ENCODE peak calls at places on chromosome 9, in five cellular contexts. P is cardiac fibroblast, N is fibroblast of mammary gland, D is astrocyte of the spinal cord, X is activated B cell treated with CpG ODN at 0.5 μM for 24 hours. E is an unnamed sample.

GRCh38 chr9:128921881-128922763 is 1.3 kb downstream of the PHYHD1 start:
- DNase-seq in P (peak; percentile 53), N (peak; percentile 54), D (peak; percentile 34), X (no peak), E (peak; percentile 69)

GRCh38 chr9:136762915-136763648 is 1.2 kb downstream of the LCN15 start:
- DNase-seq in P (no peak), N (peak; percentile 17), D (no peak), X (no peak), E (no peak)

GRCh38 chr9:114110180-114110579 is 11.1 kb upstream of the KIF12 start:
- DNase-seq in P (peak; percentile 48), N (peak; percentile 88), D (peak; percentile 14), X (no peak), E (no peak)

GRCh38 chr9:16921855-16922254 is 51.4 kb upstream of the BNC2 start:
- DNase-seq in P (peak; percentile 28), N (peak; percentile 53), D (peak; percentile 47), X (no peak), E (no peak)

GRCh38 chr9:109993250-109993978 is 213.4 kb downstream of the PALM2AKAP2 start:
- DNase-seq in P (no peak), N (no peak), D (no peak), X (no peak), E (no peak)

GRCh38 chr9:133998915-133999580 is 6.9 kb upstream of the VAV2 start:
- DNase-seq in P (peak; percentile 36), N (no peak), D (no peak), X (no peak), E (no peak)

GRCh38 chr9:78654324-78654723 is 357.4 kb downstream of the PSAT1 start:
- DNase-seq in P (no peak), N (no peak), D (no peak), X (no peak), E (no peak)

GRCh38 chr9:136880651-136881050 is 5.7 kb upstream of the TRAF2 start:
- DNase-seq in P (no peak), N (no peak), D (no peak), X (no peak), E (no peak)

GRCh38 chr9:92328225-92328624 is 2.5 kb downstream of the CENPP start:
- DNase-seq in P (peak; percentile 81), N (peak; percentile 80), D (peak; percentile 68), X (no peak), E (no peak)

GRCh38 chr9:135644631-135645218 is 5.4 kb upstream of the GLT6D1 start:
- DNase-seq in P (no peak), N (no peak), D (no peak), X (no peak), E (no peak)

GRCh38 chr9:79581794-79582193 is 10.0 kb downstream of the TLE4 start:
- DNase-seq in P (peak; percentile 84), N (peak; percentile 85), D (peak; percentile 84), X (no peak), E (peak; percentile 39)

GRCh38 chr9:100401042-100401441 is 25.9 kb upstream of the MSANTD3 start:
- DNase-seq in P (no peak), N (no peak), D (no peak), X (no peak), E (no peak)

GRCh38 chr9:91179237-91180138 is 182.2 kb downstream of the AUH start:
- DNase-seq in P (peak; percentile 68), N (peak; percentile 98), D (peak; percentile 54), X (no peak), E (no peak)

DNA sequence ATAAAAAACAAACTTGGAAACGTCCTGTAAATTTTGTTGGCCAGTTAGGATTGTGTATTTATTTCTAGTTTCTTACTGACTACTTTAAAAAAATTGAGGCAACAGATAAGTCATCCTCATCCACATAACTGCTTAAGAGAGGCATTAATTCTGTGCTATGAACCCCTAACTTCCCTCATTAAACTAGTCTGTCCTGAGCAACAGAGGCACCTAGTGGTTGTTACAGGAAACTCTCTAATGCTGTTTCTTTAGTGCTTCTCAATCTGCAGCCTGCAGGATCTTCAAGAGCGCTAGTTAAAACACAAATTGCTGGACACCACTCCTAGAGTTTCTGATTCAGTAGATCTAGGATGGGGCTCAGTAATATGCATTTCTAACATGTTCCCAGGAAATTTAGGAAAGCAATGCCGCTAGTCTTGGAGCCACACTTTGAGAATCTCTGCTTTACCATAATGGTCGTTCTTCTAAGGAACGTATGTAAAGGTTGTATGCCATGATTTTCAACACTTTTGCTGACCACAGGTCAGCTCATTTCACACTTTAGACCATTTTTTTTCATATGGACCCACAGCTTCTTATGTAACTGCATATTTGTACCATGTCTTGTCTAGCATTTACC is 410.1 kb upstream of the SMARCA2 start:
- DNase-seq in P (peak; percentile 27), N (peak; percentile 45), D (no peak), X (no peak), E (no peak)
- TF ChIP-seq CTCF in P (peak; percentile 30), N (peak; percentile 59), D (peak; percentile 20), X (no peak), E (peak; percentile 39)

GRCh38 chr9:37984672-37985611 is 81.0 kb upstream of the SLC25A51 start:
- DNase-seq in P (peak; percentile 77), N (peak; percentile 80), D (peak; percentile 69), X (no peak), E (peak; percentile 42)
- TF ChIP-seq CTCF in P (no peak), N (peak; percentile 17), D (peak; percentile 30), X (no peak), E (no peak)

GRCh38 chr9:127447416-127448111 is 3.6 kb downstream of the RPL12 start:
- DNase-seq in P (peak; percentile 42), N (no peak), D (peak; percentile 24), X (no peak), E (no peak)
- TF ChIP-seq CTCF in P (no peak), N (no peak), D (no peak), X (no peak), E (no peak)

GRCh38 chr9:130222833-130223232 is 42.7 kb upstream of the HMCN2 start:
- DNase-seq in P (no peak), N (no peak), D (no peak), X (no peak), E (no peak)

GRCh38 chr9:130217838-130218237 is 45.6 kb downstream of the NCS1 start:
- DNase-seq in P (no peak), N (no peak), D (no peak), X (no peak), E (no peak)

GRCh38 chr9:130225071-130225470 is 40.5 kb upstream of the HMCN2 start:
- DNase-seq in P (no peak), N (no peak), D (no peak), X (no peak), E (no peak)

GRCh38 chr9:130219661-130220081 is 45.9 kb upstream of the HMCN2 start:
- DNase-seq in P (no peak), N (no peak), D (no peak), X (no peak), E (no peak)

DNA sequence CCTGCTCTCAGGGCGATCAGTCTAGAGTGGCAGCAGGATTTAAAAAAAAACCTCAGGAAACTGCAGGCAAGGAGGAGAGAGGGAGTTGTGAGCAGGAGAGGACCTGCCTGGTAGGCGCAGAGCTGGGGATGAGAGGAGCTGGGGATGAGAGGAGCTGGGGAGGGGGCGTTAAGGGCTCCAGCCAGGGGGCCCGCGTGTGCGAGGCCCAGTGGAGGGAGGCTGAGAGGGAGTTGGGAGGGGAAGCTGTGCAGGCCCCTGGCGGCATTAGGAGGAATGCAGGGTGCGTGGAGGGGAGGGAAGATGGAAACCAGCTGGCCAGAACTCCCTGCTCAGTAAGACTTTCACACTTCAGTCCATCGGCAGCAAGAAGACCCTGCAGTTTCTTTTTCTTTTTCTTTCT is 45.2 kb upstream of the HMCN2 start:
- DNase-seq in P (peak; percentile 19), N (no peak), D (no peak), X (no peak), E (no peak)
- TF ChIP-seq CTCF in P (peak; percentile 23), N (peak; percentile 16), D (peak; percentile 25), X (no peak), E (peak; percentile 29)

E was measured in mesothelial cell of epicardium.